ENCODE peak calls at places on chromosome 21, in ten cellular contexts. N, L, R, J, O, C, A, Q, V and B are unnamed samples.
A peak's percentile ranks its signal among the peaks of the same experiment; 100 is the strongest.

GRCh38 chr21:34088752-34089151 is 15.4 kb downstream of the MRPS6 start:
- DNase-seq in N (no peak), L (no peak), R (no peak), J (no peak), O (no peak), C (no peak), A (no peak), Q (no peak), V (no peak), B (no peak)

GRCh38 chr21:41857771-41858300 is 21.3 kb downstream of the PRDM15 start:
- DNase-seq in N (no peak), L (no peak), R (no peak), J (no peak), O (no peak), C (no peak), A (no peak), Q (no peak), V (no peak), B (no peak)

GRCh38 chr21:34604556-34604955 is 10.4 kb downstream of the RCAN1 start:
- DNase-seq in N (no peak), L (no peak), R (no peak), J (no peak), O (no peak), C (no peak), A (no peak), Q (no peak), V (peak; percentile 68), B (no peak)

GRCh38 chr21:41600116-41600515 is 92.2 kb upstream of the TMPRSS2 start:
- DNase-seq in N (no peak), L (peak; percentile 28), R (no peak), J (no peak), O (no peak), C (no peak), A (no peak), Q (no peak), V (no peak), B (no peak)

GRCh38 chr21:21682172-21682571 is 684.0 kb downstream of the NCAM2 start:
- DNase-seq in N (peak; percentile 16), L (no peak), R (no peak), J (no peak), O (no peak), C (no peak), A (no peak), Q (peak; percentile 50), V (no peak), B (peak; percentile 31)

GRCh38 chr21:34115160-34115559 is 41.8 kb downstream of the MRPS6 start:
- DNase-seq in N (no peak), L (no peak), R (no peak), J (no peak), O (no peak), C (no peak), A (no peak), Q (no peak), V (no peak), B (no peak)

GRCh38 chr21:39531777-39532333 is 80.1 kb downstream of the SH3BGR start:
- DNase-seq in N (no peak), L (no peak), R (no peak), J (no peak), O (no peak), C (no peak), A (no peak), Q (no peak), V (no peak), B (no peak)

GRCh38 chr21:45986316-45987051 is 4.9 kb downstream of the COL6A1 start:
- DNase-seq in N (no peak), L (no peak), R (no peak), J (peak; percentile 8), O (peak; percentile 14), C (no peak), A (no peak), Q (no peak), V (no peak), B (no peak)

GRCh38 chr21:38129711-38130110 is 127.1 kb upstream of the KCNJ15 start:
- DNase-seq in N (no peak), L (no peak), R (no peak), J (no peak), O (no peak), C (no peak), A (no peak), Q (no peak), V (no peak), B (no peak)

GRCh38 chr21:38121888-38122705 is 134.7 kb upstream of the KCNJ15 start:
- DNase-seq in N (no peak), L (no peak), R (no peak), J (no peak), O (no peak), C (no peak), A (no peak), Q (no peak), V (no peak), B (no peak)

GRCh38 chr21:38123626-38124025 is 133.2 kb upstream of the KCNJ15 start:
- DNase-seq in N (no peak), L (no peak), R (no peak), J (no peak), O (no peak), C (no peak), A (no peak), Q (no peak), V (no peak), B (no peak)

GRCh38 chr21:38120984-38121855 is 135.6 kb upstream of the KCNJ15 start:
- DNase-seq in N (no peak), L (no peak), R (no peak), J (no peak), O (no peak), C (no peak), A (no peak), Q (no peak), V (no peak), B (no peak)

DNA sequence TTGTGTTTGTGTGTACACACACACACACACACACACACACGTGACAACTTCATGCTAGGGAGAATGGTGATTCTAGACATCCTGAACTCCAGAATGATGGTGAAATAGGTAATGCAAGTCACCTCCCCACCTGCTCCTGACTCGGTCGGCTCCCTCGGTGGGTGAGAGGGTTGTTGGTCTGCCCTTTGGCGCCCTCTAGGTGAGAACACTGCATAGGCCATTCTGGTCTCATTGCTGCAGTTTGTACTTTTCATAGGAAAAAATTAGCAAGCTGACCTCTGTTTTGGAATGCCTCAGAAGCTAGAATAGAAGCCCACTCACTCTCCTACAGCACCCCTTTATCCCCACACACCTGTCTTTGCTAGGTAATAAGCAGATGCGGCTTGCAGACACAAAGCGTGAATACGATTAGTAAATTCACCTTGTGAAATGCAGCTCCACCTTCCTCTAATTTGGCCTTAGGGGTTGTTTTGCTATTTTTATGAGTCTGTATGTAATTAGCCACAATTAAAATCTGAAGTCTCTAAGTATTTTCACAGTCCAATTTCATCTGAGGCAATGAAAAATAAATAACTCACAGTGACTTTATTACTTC is 130.0 kb upstream of the KCNJ15 start:
- DNase-seq in N (peak; percentile 64), L (no peak), R (peak; percentile 64), J (peak; percentile 83), O (peak; percentile 35), C (no peak), A (peak; percentile 53), Q (peak; percentile 30), V (no peak), B (no peak)
- TF ChIP-seq CTCF in N (peak; percentile 77), L (peak; percentile 56), R (peak; percentile 66), J (peak; percentile 70), O (peak; percentile 76), C (peak; percentile 83), A (peak; percentile 89), Q (peak; percentile 71), V (peak; percentile 36), B (peak; percentile 89)

GRCh38 chr21:44311108-44311507 is 11.3 kb downstream of the PFKL start:
- DNase-seq in N (no peak), L (no peak), R (no peak), J (no peak), O (no peak), C (no peak), A (no peak), Q (no peak), V (no peak), B (no peak)

GRCh38 chr21:44313451-44313850 is 13.6 kb downstream of the PFKL start:
- DNase-seq in N (no peak), L (no peak), R (no peak), J (no peak), O (no peak), C (no peak), A (no peak), Q (no peak), V (no peak), B (no peak)

GRCh38 chr21:44312089-44312488 is 12.2 kb downstream of the PFKL start:
- DNase-seq in N (no peak), L (no peak), R (no peak), J (no peak), O (no peak), C (no peak), A (no peak), Q (no peak), V (no peak), B (no peak)

GRCh38 chr21:44312716-44313115 is 12.9 kb downstream of the PFKL start:
- DNase-seq in N (no peak), L (no peak), R (no peak), J (no peak), O (no peak), C (no peak), A (no peak), Q (no peak), V (no peak), B (no peak)

GRCh38 chr21:44310628-44311027 is 10.8 kb downstream of the PFKL start:
- DNase-seq in N (no peak), L (no peak), R (no peak), J (no peak), O (no peak), C (no peak), A (no peak), Q (no peak), V (no peak), B (no peak)
- TF ChIP-seq CTCF in N (no peak), L (no peak), R (no peak), J (no peak), O (no peak), C (no peak), A (no peak), Q (no peak), V (no peak), B (no peak)

DNA sequence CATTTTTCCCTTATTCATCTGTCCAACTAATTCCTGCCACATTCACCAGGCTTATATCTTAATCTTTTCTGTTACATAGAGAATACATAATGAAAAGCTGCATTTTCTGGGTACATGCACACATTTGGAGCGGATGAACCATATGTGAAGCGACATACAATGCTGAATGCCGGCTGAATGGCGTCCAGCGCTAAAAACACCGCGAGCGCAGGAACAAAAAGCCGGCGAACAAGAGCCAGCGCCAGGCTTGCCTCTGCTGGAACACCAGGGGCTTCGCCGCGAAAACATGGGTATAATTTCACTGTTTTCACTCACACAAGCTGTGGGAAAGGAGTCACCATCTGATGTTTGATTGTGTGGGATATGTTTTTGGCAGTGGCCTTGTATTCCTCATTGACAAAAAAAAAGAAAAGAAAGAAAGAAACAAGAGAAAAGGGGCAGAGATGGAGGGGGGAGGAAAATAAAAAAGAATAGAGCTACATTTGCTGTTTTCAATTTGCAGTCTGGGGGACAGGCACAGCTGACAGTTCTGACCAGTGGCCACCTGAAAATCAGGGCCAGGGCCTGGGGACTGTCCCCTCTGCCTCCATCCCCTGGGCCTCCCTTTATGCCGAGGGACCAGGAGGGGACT is 70.3 kb upstream of the OLIG2 start:
- DNase-seq in N (no peak), L (no peak), R (no peak), J (no peak), O (no peak), C (no peak), A (no peak), Q (no peak), V (no peak), B (no peak)
- TF ChIP-seq CTCF in N (no peak), L (no peak), R (no peak), J (no peak), O (no peak), C (no peak), A (no peak), Q (no peak), V (no peak), B (no peak)

DNA sequence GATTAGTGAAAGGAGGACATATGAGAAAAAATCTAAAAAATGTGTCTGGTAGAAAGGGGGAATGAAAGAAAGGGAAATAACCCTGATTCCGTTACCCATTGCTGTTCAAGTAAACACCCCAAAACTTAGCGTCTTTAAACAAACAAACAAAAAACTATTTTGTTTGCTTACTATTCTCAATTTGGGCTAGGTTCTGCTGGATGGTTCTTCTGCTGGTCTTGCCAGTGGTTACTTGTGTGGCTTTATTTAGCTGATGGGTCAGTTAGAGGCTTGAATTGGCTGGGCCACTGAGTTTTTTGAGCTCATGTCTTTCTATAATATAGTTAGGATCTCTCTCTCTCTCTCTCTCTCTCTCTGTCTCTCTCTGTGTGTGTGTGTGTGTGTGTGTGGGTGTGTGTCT is 112.1 kb downstream of the GRIK1 start:
- DNase-seq in N (no peak), L (no peak), R (no peak), J (no peak), O (no peak), C (no peak), A (no peak), Q (no peak), V (no peak), B (no peak)
- TF ChIP-seq CTCF in N (no peak), L (no peak), R (no peak), J (no peak), O (no peak), C (no peak), A (no peak), Q (no peak), V (no peak), B (no peak)